ENCODE peak calls at places on chromosomes 12 and 14, in six cellular contexts. L is CD8-positive, alpha-beta T cell; V is HL-60; Q is CD4-positive, alpha-beta T cell; P is body of pancreas; C is heart right ventricle. M is an unnamed sample.

GRCh38 chr14:52776816-52777215 is 14.6 kb downstream of the GNPNAT1 start:
- DNase-seq in L (no peak), V (no peak), Q (no peak), P (no peak), C (no peak), M (no peak)

GRCh38 chr14:38808734-38809455 is 294.1 kb downstream of the SEC23A start:
- DNase-seq in L (no peak), V (no peak), Q (no peak), P (no peak), C (no peak), M (no peak)

GRCh38 chr14:75184447-75184846 is 8.0 kb upstream of the TMED10 start:
- DNase-seq in L (no peak), V (no peak), Q (no peak), P (no peak), C (no peak), M (no peak)

GRCh38 chr14:64729386-64730060 is 25.3 kb downstream of the PLEKHG3 start:
- DNase-seq in L (no peak), V (no peak), Q (no peak), P (no peak), C (peak), M (no peak)

GRCh38 chr12:53324113-53324778 is 2.8 kb upstream of the AAAS start:
- DNase-seq in L (peak), V (peak), Q (no peak), P (peak), C (no peak), M (no peak)

GRCh38 chr14:58428011-58428807 is 690 bp downstream of the KIAA0586 start:
- DNase-seq in L (no peak), V (peak), Q (no peak), P (no peak), C (no peak), M (no peak)

GRCh38 chr12:121026274-121027045 is 10.2 kb upstream of the C12orf43 start:
- DNase-seq in L (no peak), V (no peak), Q (no peak), P (no peak), C (no peak), M (no peak)

GRCh38 chr14:38743941-38744611 is 359.0 kb downstream of the SEC23A start:
- DNase-seq in L (no peak), V (no peak), Q (no peak), P (no peak), C (no peak), M (no peak)

GRCh38 chr14:95776798-95777615 is 63.1 kb upstream of the TCL1A start:
- DNase-seq in L (no peak), V (no peak), Q (no peak), P (no peak), C (no peak), M (no peak)
- H3K27ac ChIP-seq in L (no peak), V (no peak), Q (no peak), P (no peak), C (no peak), M (no peak)

GRCh38 chr12:27576667-27577347 is 52.8 kb downstream of the PPFIBP1 start:
- DNase-seq in L (no peak), V (no peak), Q (no peak), P (no peak), C (no peak), M (no peak)

GRCh38 chr12:27577688-27578087 is 53.7 kb downstream of the PPFIBP1 start:
- DNase-seq in L (no peak), V (no peak), Q (no peak), P (no peak), C (no peak), M (no peak)

GRCh38 chr12:27575780-27576154 is 51.8 kb downstream of the PPFIBP1 start:
- DNase-seq in L (no peak), V (no peak), Q (no peak), P (no peak), C (no peak), M (no peak)

GRCh38 chr12:27573972-27574371 is 50.0 kb downstream of the PPFIBP1 start:
- DNase-seq in L (no peak), V (no peak), Q (no peak), P (no peak), C (no peak), M (no peak)

GRCh38 chr12:27575099-27575779 is 51.2 kb downstream of the PPFIBP1 start:
- DNase-seq in L (no peak), V (no peak), Q (no peak), P (no peak), C (no peak), M (no peak)
- H3K27ac ChIP-seq in L (no peak), V (no peak), Q (no peak), P (no peak), C (peak), M (no peak)

GRCh38 chr12:128830505-128830893 is 6.7 kb upstream of the SLC15A4 start:
- DNase-seq in L (no peak), V (peak), Q (no peak), P (no peak), C (no peak), M (no peak)
- H3K27ac ChIP-seq in L (no peak), V (peak), Q (no peak), P (no peak), C (no peak), M (no peak)

GRCh38 chr14:24674204-24674970 is 40.4 kb upstream of the GZMB start:
- DNase-seq in L (peak), V (no peak), Q (no peak), P (no peak), C (no peak), M (no peak)
- H3K27ac ChIP-seq in L (peak), V (peak), Q (peak), P (no peak), C (no peak), M (no peak)

GRCh38 chr12:96210376-96211055 is 16.3 kb downstream of the ELK3 start:
- DNase-seq in L (peak), V (no peak), Q (peak), P (no peak), C (no peak), M (no peak)
- H3K27ac ChIP-seq in L (no peak), V (no peak), Q (peak), P (peak), C (peak), M (peak)